ENCODE peak calls at places on chromosomes 12 and 14, in five cellular contexts. G is GM12891; C is stimulated activated CD4-positive, alpha-beta T cell treated with anti-CD3 and anti-CD28 coated beads, Interleukin-12 subunit alpha, Interleukin-12 subunit beta, amount 100 ng/mL, for 4 hours; V is stimulated activated effector memory CD8-positive, alpha-beta T cell treated with anti-CD3 and anti-CD28 coated beads, Interleukin-12 subunit alpha, Interleukin-12 subunit beta, amount 100 ng/mL, for 72 hours; K is naive thymus-derived CD4-positive, alpha-beta T cell. R is an unnamed sample.
A peak's percentile ranks its signal among the peaks of the same experiment; 100 is the strongest.

GRCh38 chr14:42617005-42617404 is 1010.3 kb downstream of the LRFN5 start:
- DNase-seq in G (no peak), C (no peak), V (no peak), K (no peak), R (no peak)

GRCh38 chr12:52428121-52428520 is 6.0 kb downstream of the KRT75 start:
- DNase-seq in G (no peak), C (no peak), V (no peak), K (no peak), R (no peak)

GRCh38 chr14:35818346-35819115 is 7.6 kb upstream of the BRMS1L start:
- DNase-seq in G (peak; percentile 14), C (no peak), V (no peak), K (peak; percentile 13), R (no peak)

GRCh38 chr12:68368332-68368731 is 36.2 kb upstream of the MDM1 start:
- DNase-seq in G (no peak), C (no peak), V (no peak), K (no peak), R (no peak)

GRCh38 chr12:66065623-66066022 is 64.9 kb downstream of the LLPH start:
- DNase-seq in G (no peak), C (no peak), V (no peak), K (no peak), R (no peak)

GRCh38 chr14:30943694-30944093 is 69.3 kb downstream of the COCH start:
- DNase-seq in G (no peak), C (no peak), V (no peak), K (no peak), R (no peak)

GRCh38 chr14:33499687-33500086 is 451.2 kb downstream of the EGLN3 start:
- DNase-seq in G (no peak), C (no peak), V (no peak), K (no peak), R (no peak)

GRCh38 chr12:100798799-100799198 is 4.2 kb downstream of the ANO4 start:
- DNase-seq in G (no peak), C (no peak), V (no peak), K (no peak), R (no peak)

GRCh38 chr12:119660074-119660473 is 7.9 kb upstream of the PRKAB1 start:
- DNase-seq in G (no peak), C (no peak), V (no peak), K (no peak), R (no peak)

GRCh38 chr12:111753144-111753881 is 13.4 kb upstream of the ALDH2 start:
- DNase-seq in G (peak; percentile 54), C (no peak), V (no peak), K (no peak), R (no peak)

GRCh38 chr12:22254450-22254849 is 80.1 kb downstream of the ST8SIA1 start:
- DNase-seq in G (no peak), C (no peak), V (no peak), K (no peak), R (no peak)

GRCh38 chr12:3527181-3527580 is 36.2 kb downstream of the PRMT8 start:
- DNase-seq in G (no peak), C (no peak), V (no peak), K (no peak), R (no peak)

GRCh38 chr12:122681814-122682213 is 21.3 kb downstream of the HCAR2 start:
- DNase-seq in G (no peak), C (no peak), V (no peak), K (no peak), R (peak; percentile 89)

GRCh38 chr12:122389677-122390076 is 32.8 kb downstream of the CLIP1 start:
- DNase-seq in G (no peak), C (no peak), V (no peak), K (no peak), R (no peak)

R was measured in T1000.